ENCODE peak calls at places on chromosomes 4 and X, in nine cellular contexts. One of them, this sample, is unnamed.

GRCh38 chr4:30181918-30182317 is 538.3 kb upstream of the PCDH7 start:
- DNase-seq in DMS53: no peak
- DNase-seq in suprapubic skin: no peak
- DNase-seq in GM04503: no peak
- DNase-seq in stimulated activated naive CD4-positive, alpha-beta T cell: no peak
- DNase-seq in AG20443: no peak
- DNase-seq in HT1080: no peak
- DNase-seq in mucosa of descending colon: no peak
- DNase-seq in NCI-H82: no peak
- DNase-seq in this sample: no peak

GRCh38 chr4:57303012-57303751 is 193.0 kb upstream of the IGFBP7 start:
- DNase-seq in NCI-H82: peak; percentile 9
- DNase-seq in mucosa of descending colon: no peak
- DNase-seq in GM04503: no peak
- DNase-seq in AG20443: no peak
- DNase-seq in stimulated activated naive CD4-positive, alpha-beta T cell: no peak
- DNase-seq in DMS53: peak; percentile 6
- DNase-seq in HT1080: peak; percentile 10
- DNase-seq in suprapubic skin: no peak
- DNase-seq in this sample: no peak

GRCh38 chrX:134636859-134637258 is 21.4 kb downstream of the PLAC1 start:
- DNase-seq in AG20443: peak; percentile 39
- DNase-seq in mucosa of descending colon: no peak
- DNase-seq in stimulated activated naive CD4-positive, alpha-beta T cell: no peak
- DNase-seq in GM04503: no peak
- DNase-seq in suprapubic skin: no peak
- DNase-seq in DMS53: peak; percentile 38
- DNase-seq in HT1080: no peak
- DNase-seq in NCI-H82: peak; percentile 96
- DNase-seq in this sample: no peak

GRCh38 chr4:25032126-25032525 is 1.4 kb upstream of the LGI2 start:
- DNase-seq in NCI-H82: no peak
- DNase-seq in suprapubic skin: no peak
- DNase-seq in mucosa of descending colon: no peak
- DNase-seq in AG20443: peak; percentile 39
- DNase-seq in HT1080: no peak
- DNase-seq in stimulated activated naive CD4-positive, alpha-beta T cell: no peak
- DNase-seq in GM04503: no peak
- DNase-seq in DMS53: peak; percentile 33
- DNase-seq in this sample: no peak

GRCh38 chr4:184804621-184805020 is 21.1 kb downstream of the ACSL1 start:
- DNase-seq in stimulated activated naive CD4-positive, alpha-beta T cell: no peak
- DNase-seq in DMS53: no peak
- DNase-seq in AG20443: no peak
- DNase-seq in suprapubic skin: no peak
- DNase-seq in NCI-H82: no peak
- DNase-seq in mucosa of descending colon: no peak
- DNase-seq in GM04503: no peak
- DNase-seq in HT1080: no peak
- DNase-seq in this sample: no peak

GRCh38 chr4:115119804-115120352 is 6.5 kb upstream of the NDST4 start:
- DNase-seq in stimulated activated naive CD4-positive, alpha-beta T cell: no peak
- DNase-seq in DMS53: peak; percentile 21
- DNase-seq in mucosa of descending colon: no peak
- DNase-seq in AG20443: no peak
- DNase-seq in NCI-H82: no peak
- DNase-seq in HT1080: no peak
- DNase-seq in suprapubic skin: no peak
- DNase-seq in GM04503: no peak
- DNase-seq in this sample: no peak

GRCh38 chrX:38839944-38840343 is 38.7 kb downstream of the MID1IP1 start:
- DNase-seq in DMS53: peak; percentile 57
- DNase-seq in GM04503: no peak
- DNase-seq in suprapubic skin: no peak
- DNase-seq in mucosa of descending colon: no peak
- DNase-seq in stimulated activated naive CD4-positive, alpha-beta T cell: no peak
- DNase-seq in AG20443: no peak
- DNase-seq in HT1080: no peak
- DNase-seq in NCI-H82: no peak
- DNase-seq in this sample: no peak

GRCh38 chr4:40582413-40582812 is 47.3 kb downstream of the RBM47 start:
- DNase-seq in AG20443: no peak
- DNase-seq in mucosa of descending colon: no peak
- DNase-seq in DMS53: no peak
- DNase-seq in HT1080: no peak
- DNase-seq in NCI-H82: no peak
- DNase-seq in stimulated activated naive CD4-positive, alpha-beta T cell: no peak
- DNase-seq in suprapubic skin: no peak
- DNase-seq in GM04503: no peak
- DNase-seq in this sample: no peak

GRCh38 chrX:16786791-16787735 is 797 bp downstream of the TXLNG start:
- DNase-seq in mucosa of descending colon: no peak
- DNase-seq in AG20443: peak; percentile 30
- DNase-seq in HT1080: no peak
- DNase-seq in stimulated activated naive CD4-positive, alpha-beta T cell: peak; percentile 5
- DNase-seq in GM04503: no peak
- DNase-seq in suprapubic skin: peak; percentile 67
- DNase-seq in NCI-H82: peak; percentile 37
- DNase-seq in DMS53: peak; percentile 53
- DNase-seq in this sample: peak; percentile 46

GRCh38 chr4:38099908-38100407 is 139.8 kb downstream of the PTTG2 start:
- DNase-seq in GM04503: peak; percentile 89
- DNase-seq in stimulated activated naive CD4-positive, alpha-beta T cell: no peak
- DNase-seq in HT1080: peak; percentile 7
- DNase-seq in DMS53: no peak
- DNase-seq in suprapubic skin: no peak
- DNase-seq in AG20443: peak; percentile 74
- DNase-seq in mucosa of descending colon: no peak
- DNase-seq in NCI-H82: no peak
- DNase-seq in this sample: no peak

This sample was measured in GM20000.